ENCODE peak calls at places on chromosomes 11 and 22, in eight cellular contexts. F, E, Y, U, W, I, Q and R are unnamed samples.
A peak's percentile ranks its signal among the peaks of the same experiment; 100 is the strongest.

GRCh38 chr11:69804769-69805508 is 14.3 kb downstream of the FGF3 start:
- DNase-seq in I (no peak), W (no peak), U (no peak), E (peak; percentile 13), Q (no peak), Y (no peak), F (peak; percentile 74), R (peak; percentile 34)

GRCh38 chr11:117941163-117941707 is 12.0 kb upstream of the TMPRSS13 start:
- DNase-seq in Q (peak; percentile 25), E (no peak), W (no peak), U (no peak), F (no peak), I (no peak), Y (peak; percentile 16), R (peak; percentile 4)

GRCh38 chr22:21919526-21920307 is 32.9 kb downstream of the PPM1F start:
- DNase-seq in Y (no peak), U (no peak), Q (no peak), W (no peak), I (peak; percentile 11), F (no peak), E (no peak), R (no peak)

GRCh38 chr22:22123118-22123959 is 121.2 kb upstream of the VPREB1 start:
- DNase-seq in I (no peak), Q (no peak), Y (no peak), F (no peak), W (no peak), U (no peak), E (no peak), R (no peak)

GRCh38 chr11:14396289-14396688 is 37.3 kb upstream of the RRAS2 start:
- DNase-seq in F (no peak), Q (no peak), I (no peak), E (no peak), W (no peak), Y (no peak), U (no peak), R (no peak)

GRCh38 chr11:114307524-114308203 is 11.5 kb downstream of the NNMT start:
- DNase-seq in W (no peak), Y (no peak), Q (peak; percentile 76), E (peak; percentile 71), U (peak; percentile 61), F (no peak), I (no peak), R (peak; percentile 34)

GRCh38 chr11:79119491-79120284 is 321.1 kb downstream of the TENM4 start:
- DNase-seq in E (no peak), Y (no peak), U (no peak), Q (no peak), F (peak; percentile 86), I (peak; percentile 60), W (no peak), R (no peak)

GRCh38 chr22:17922925-17923898 is 101.1 kb downstream of the MICAL3 start:
- DNase-seq in Y (no peak), W (no peak), I (no peak), Q (no peak), U (no peak), E (no peak), F (no peak), R (no peak)

GRCh38 chr11:62539238-62539925 is 7.2 kb downstream of the AHNAK start:
- DNase-seq in F (no peak), U (peak; percentile 88), I (peak; percentile 81), Y (peak; percentile 59), Q (peak; percentile 75), W (no peak), E (peak; percentile 58), R (peak; percentile 60)

GRCh38 chr22:29117799-29118477 is 45.1 kb downstream of the KREMEN1 start:
- DNase-seq in Y (no peak), E (no peak), W (no peak), I (no peak), F (no peak), Q (no peak), U (no peak), R (no peak)

GRCh38 chr22:27748355-27749168 is 53.0 kb downstream of the MN1 start:
- DNase-seq in I (no peak), E (no peak), Q (no peak), W (no peak), F (no peak), U (no peak), Y (peak; percentile 89), R (no peak)

GRCh38 chr11:83241291-83241946 is 44.7 kb downstream of the CCDC90B start:
- DNase-seq in Y (peak; percentile 89), U (no peak), Q (peak; percentile 44), F (peak; percentile 77), I (peak; percentile 38), W (peak; percentile 51), E (peak; percentile 19), R (peak; percentile 32)

GRCh38 chr11:132496341-132496740 is 1036.0 kb downstream of the OPCML start:
- DNase-seq in U (no peak), Q (no peak), W (no peak), I (no peak), F (no peak), Y (no peak), E (no peak), R (no peak)

GRCh38 chr11:11946180-11946579 is 62.2 kb downstream of the DKK3 start:
- DNase-seq in E (no peak), U (no peak), I (no peak), Y (no peak), W (no peak), Q (no peak), F (no peak), R (no peak)

GRCh38 chr11:80034801-80035200 is 594.0 kb upstream of the TENM4 start:
- DNase-seq in F (no peak), E (no peak), I (no peak), Q (no peak), Y (no peak), W (no peak), U (no peak), R (no peak)

GRCh38 chr22:23223566-23224317 is 43.4 kb downstream of the BCR start:
- DNase-seq in F (peak; percentile 55), I (peak; percentile 86), W (no peak), E (no peak), Q (no peak), Y (no peak), U (no peak), R (peak; percentile 32)
- H3K4me1 ChIP-seq in F (peaks cover 34% of the 10 kb centered on the region), I (peaks cover 38% of the 10 kb centered on the region), W (peaks cover 24% of the 10 kb centered on the region), E (peaks cover 93% of the 10 kb centered on the region), Q (peaks cover 49% of the 10 kb centered on the region), Y (peaks cover 34% of the 10 kb centered on the region), U (peaks cover 61% of the 10 kb centered on the region), R (no peaks in the 10 kb centered on the region)

GRCh38 chr11:44565008-44565745 is at the start of gene CD82:
- DNase-seq in W (peak; percentile 98), Y (peak; percentile 100), Q (peak; percentile 100), U (peak; percentile 100), I (peak; percentile 99), F (peak; percentile 100), E (peak; percentile 100), R (peak; percentile 100)
- H3K4me3 ChIP-seq in W (peak within 1 kb of the TSS; percentile 75), Y (peak within 1 kb of the TSS; percentile 86), Q (peak within 1 kb of the TSS; percentile 81), U (peak within 1 kb of the TSS; percentile 23), I (peak within 1 kb of the TSS; percentile 71), F (peak within 1 kb of the TSS; percentile 26), E (peak within 1 kb of the TSS; percentile 71), R (peak within 1 kb of the TSS; percentile 55)

DNA sequence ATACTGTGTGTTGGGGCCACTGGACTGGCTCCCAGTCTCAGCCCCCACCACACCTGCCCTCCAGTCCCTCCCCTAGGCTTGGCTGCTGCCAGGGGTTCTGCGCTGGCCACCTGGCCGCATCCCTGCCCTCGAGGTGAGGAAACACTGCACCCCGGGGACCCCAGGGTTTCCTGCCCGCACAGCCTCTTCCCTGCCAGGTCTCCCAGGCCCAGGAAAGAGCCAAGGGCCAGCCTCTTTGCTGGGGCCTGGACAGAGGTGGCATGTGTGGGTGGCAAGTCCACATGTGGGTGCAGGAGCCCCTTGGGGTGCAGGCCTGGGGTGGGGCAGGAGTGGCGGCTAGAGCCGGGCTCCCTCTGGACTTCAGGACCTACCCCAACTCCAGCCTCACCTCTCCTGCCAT is 2.5 kb downstream of the EPS8L2 start:
- DNase-seq in Q (no peak), U (no peak), F (no peak), E (no peak), Y (no peak), W (no peak), I (peak; percentile 24), R (no peak)
- H3K4me1 ChIP-seq in Q (no peaks in the 10 kb centered on the region), U (peaks cover 57% of the 10 kb centered on the region), F (peaks cover 13% of the 10 kb centered on the region), E (peaks cover 43% of the 10 kb centered on the region), Y (peaks cover 5% of the 10 kb centered on the region), W (peaks cover 3% of the 10 kb centered on the region), I (no peaks in the 10 kb centered on the region), R (peaks cover 25% of the 10 kb centered on the region)

DNA sequence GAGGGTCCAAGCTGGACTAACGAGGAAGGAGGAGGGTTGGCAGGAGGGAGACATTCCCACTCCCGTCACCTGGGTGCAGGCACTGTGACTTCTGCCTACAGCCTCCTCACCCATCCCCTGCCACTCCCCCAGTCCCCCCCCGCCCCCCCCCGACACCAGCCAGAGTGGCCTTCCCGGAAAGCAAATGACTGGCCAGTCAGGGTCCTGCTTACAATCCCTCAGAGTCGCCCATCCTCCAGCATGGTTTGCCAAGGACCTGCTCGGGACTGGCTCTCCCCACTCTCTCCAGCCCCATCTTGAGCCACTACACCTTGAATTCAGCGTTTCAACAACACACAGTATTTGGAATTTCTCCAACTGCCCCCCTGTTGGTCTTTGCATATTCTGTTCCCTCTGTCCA is 59.6 kb downstream of the THAP12 start:
- DNase-seq in I (no peak), Y (no peak), E (no peak), U (no peak), F (no peak), Q (no peak), W (no peak), R (peak; percentile 41)
- H3K4me3 ChIP-seq in I (no peak overlapping the region), Y (peak overlapping the region; percentile 72), E (no peak overlapping the region), U (no peak overlapping the region), F (no peak overlapping the region), Q (no peak overlapping the region), W (no peak overlapping the region), R (peak overlapping the region; percentile 64)

DNA sequence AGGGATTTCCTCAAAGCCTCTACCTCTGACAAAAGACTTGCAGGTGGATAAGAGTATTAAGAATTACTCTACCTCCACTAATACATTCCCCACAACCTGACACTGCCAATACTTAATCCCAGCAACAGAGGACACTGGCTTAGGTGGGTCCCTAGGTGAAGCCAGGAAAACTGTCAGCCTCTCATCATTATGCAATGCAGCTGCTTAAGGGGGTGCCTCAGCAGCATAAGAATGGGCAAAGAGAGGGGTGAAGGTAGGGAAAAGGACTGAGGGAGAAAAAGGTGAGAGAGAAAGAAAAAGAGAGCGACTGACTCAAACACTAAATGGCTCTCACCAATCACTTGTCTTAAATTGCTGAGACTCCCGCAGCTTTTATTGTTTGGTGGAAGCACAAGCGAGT is 64.7 kb upstream of the CHRM4 start:
- DNase-seq in I (no peak), Q (no peak), W (no peak), Y (no peak), E (no peak), F (no peak), U (no peak), R (no peak)
- H3K4me1 ChIP-seq in I (peaks cover 14% of the 10 kb centered on the region), Q (peaks cover under 1% of the 10 kb centered on the region), W (no peaks in the 10 kb centered on the region), Y (peaks cover 23% of the 10 kb centered on the region), E (peaks cover 11% of the 10 kb centered on the region), F (peaks cover 4% of the 10 kb centered on the region), U (no peaks in the 10 kb centered on the region), R (no peaks in the 10 kb centered on the region)